ENCODE peak calls at places on chromosomes 13 and 19, in six cellular contexts. L, P, Z, Y, Q and H are unnamed samples.

GRCh38 chr13:47846886-47847285 is 154.2 kb downstream of the SUCLA2 start:
- DNase-seq in L (no peak), P (no peak), Z (no peak), Y (no peak), Q (no peak), H (no peak)

GRCh38 chr19:41359741-41360140 is 4.2 kb downstream of the B9D2 start:
- DNase-seq in L (no peak), P (no peak), Z (no peak), Y (no peak), Q (no peak), H (no peak)

GRCh38 chr13:50006426-50007135 is 8.7 kb upstream of the KCNRG start:
- DNase-seq in L (no peak), P (no peak), Z (no peak), Y (no peak), Q (no peak), H (no peak)

GRCh38 chr19:46624958-46625661 is at the start of gene PTGIR:
- DNase-seq in L (peak), P (peak), Z (peak), Y (no peak), Q (no peak), H (no peak)

GRCh38 chr19:9323557-9323918 is 441 bp upstream of the ZNF559 start:
- DNase-seq in L (peak), P (peak), Z (peak), Y (no peak), Q (peak), H (peak)

GRCh38 chr13:22049384-22049783 is 378.5 kb downstream of the FGF9 start:
- DNase-seq in L (no peak), P (no peak), Z (no peak), Y (no peak), Q (no peak), H (no peak)

GRCh38 chr13:51785592-51786424 is 18.2 kb downstream of the DHRS12 start:
- DNase-seq in L (no peak), P (no peak), Z (peak), Y (no peak), Q (peak), H (no peak)

GRCh38 chr19:48506138-48506733 is 5.4 kb downstream of the LMTK3 start:
- DNase-seq in L (no peak), P (no peak), Z (no peak), Y (no peak), Q (no peak), H (no peak)

GRCh38 chr19:34733266-34733825 is 697 bp upstream of the ZNF181 start:
- DNase-seq in L (peak), P (peak), Z (no peak), Y (no peak), Q (no peak), H (no peak)

GRCh38 chr13:114152285-114152645 is 19.8 kb upstream of the RASA3 start:
- DNase-seq in L (no peak), P (no peak), Z (no peak), Y (no peak), Q (no peak), H (no peak)

GRCh38 chr13:30718661-30719520 is 16.5 kb upstream of the ALOX5AP start:
- DNase-seq in L (no peak), P (no peak), Z (no peak), Y (no peak), Q (no peak), H (peak)

GRCh38 chr19:38024991-38025716 is 118.1 kb downstream of the SIPA1L3 start:
- DNase-seq in L (no peak), P (no peak), Z (no peak), Y (no peak), Q (no peak), H (no peak)

GRCh38 chr13:110448230-110448629 is 113.3 kb downstream of the RAB20 start:
- DNase-seq in L (no peak), P (no peak), Z (no peak), Y (no peak), Q (no peak), H (peak)

GRCh38 chr13:112752711-112753541 is 63.1 kb downstream of the ATP11A start:
- DNase-seq in L (no peak), P (no peak), Z (no peak), Y (no peak), Q (no peak), H (no peak)

GRCh38 chr19:49355890-49356289 is 6.3 kb downstream of the TEAD2 start:
- DNase-seq in L (no peak), P (no peak), Z (no peak), Y (no peak), Q (no peak), H (no peak)

GRCh38 chr19:51364200-51365106 is 1.7 kb downstream of the ETFB start:
- DNase-seq in L (no peak), P (no peak), Z (no peak), Y (no peak), Q (no peak), H (no peak)

GRCh38 chr13:25778808-25779207 is 273.0 kb downstream of the SHISA2 start:
- DNase-seq in L (no peak), P (no peak), Z (no peak), Y (no peak), Q (no peak), H (no peak)

GRCh38 chr13:37306778-37307544 is 201.5 kb upstream of the CSNK1A1L start:
- DNase-seq in L (no peak), P (no peak), Z (no peak), Y (no peak), Q (no peak), H (peak)

GRCh38 chr19:1865172-1866010 is 2.0 kb upstream of the KLF16 start:
- DNase-seq in L (peak), P (no peak), Z (no peak), Y (no peak), Q (no peak), H (no peak)

GRCh38 chr19:1862424-1863307 is 713 bp downstream of the KLF16 start:
- DNase-seq in L (peak), P (no peak), Z (no peak), Y (no peak), Q (peak), H (peak)

GRCh38 chr19:1863308-1863637 is at the start of gene KLF16:
- DNase-seq in L (no peak), P (no peak), Z (no peak), Y (no peak), Q (no peak), H (peak)

GRCh38 chr19:1863638-1864479 is 480 bp upstream of the KLF16 start:
- DNase-seq in L (peak), P (peak), Z (peak), Y (peak), Q (peak), H (peak)

DNA sequence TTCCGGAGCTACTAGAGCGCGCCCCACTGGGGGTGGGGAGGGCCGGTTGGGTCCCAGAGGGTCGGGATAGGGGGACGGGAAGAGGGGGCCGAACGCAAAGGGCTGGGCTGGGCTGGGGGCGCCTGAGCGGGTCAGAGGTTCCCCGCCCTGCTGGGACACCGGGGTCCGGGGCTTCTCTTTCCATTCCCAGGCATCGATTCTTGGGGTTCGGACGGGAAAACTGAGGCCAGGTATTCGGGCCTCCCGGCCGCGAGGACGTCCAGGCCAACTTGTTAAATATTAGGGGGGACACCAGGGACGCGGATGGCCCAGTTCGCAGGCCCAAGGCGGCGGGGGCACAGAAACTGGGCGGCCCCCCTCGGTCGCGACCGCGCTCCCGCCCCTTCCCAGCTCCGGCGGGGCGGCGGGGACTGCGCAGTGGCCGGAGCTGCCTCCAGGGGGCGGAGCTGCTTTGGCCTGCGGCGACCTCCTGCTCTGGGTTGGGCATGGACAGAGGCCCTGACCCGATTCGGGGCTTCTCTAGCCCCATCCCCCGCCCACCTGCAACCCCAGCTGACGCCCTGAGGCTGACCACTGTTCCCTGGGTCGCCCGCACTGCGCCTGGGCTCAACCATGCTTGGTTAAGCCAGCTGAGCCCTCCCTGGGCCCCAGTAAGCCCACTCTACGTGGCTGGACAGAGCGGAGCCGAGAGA is 1.2 kb upstream of the KLF16 start:
- DNase-seq in L (peak), P (no peak), Z (peak), Y (no peak), Q (peak), H (peak)
- TF ChIP-seq POLR2A in L (no peak), P (no peak), Z (peak), Y (peak), Q (peak), H (peak)

GRCh38 chr19:12885749-12886706 is 973 bp downstream of the KLF1 start:
- DNase-seq in L (no peak), P (no peak), Z (no peak), Y (no peak), Q (no peak), H (no peak)

GRCh38 chr19:12884627-12884925 is 2.4 kb downstream of the KLF1 start:
- DNase-seq in L (no peak), P (no peak), Z (no peak), Y (no peak), Q (no peak), H (no peak)

GRCh38 chr19:12884202-12884601 is 2.8 kb downstream of the KLF1 start:
- DNase-seq in L (no peak), P (no peak), Z (no peak), Y (no peak), Q (no peak), H (no peak)

GRCh38 chr19:12884926-12885748 is 1.9 kb downstream of the KLF1 start:
- DNase-seq in L (peak), P (peak), Z (peak), Y (peak), Q (peak), H (no peak)

GRCh38 chr19:12886943-12887747 is at the start of gene KLF1:
- DNase-seq in L (no peak), P (no peak), Z (no peak), Y (no peak), Q (no peak), H (no peak)
- TF ChIP-seq POLR2A in L (no peak), P (no peak), Z (no peak), Y (no peak), Q (no peak), H (no peak)

GRCh38 chr13:46124531-46124966 is 19.7 kb upstream of the CPB2 start:
- DNase-seq in L (no peak), P (no peak), Z (no peak), Y (no peak), Q (no peak), H (no peak)
- TF ChIP-seq POLR2A in L (no peak), P (no peak), Z (no peak), Y (no peak), Q (no peak), H (no peak)

DNA sequence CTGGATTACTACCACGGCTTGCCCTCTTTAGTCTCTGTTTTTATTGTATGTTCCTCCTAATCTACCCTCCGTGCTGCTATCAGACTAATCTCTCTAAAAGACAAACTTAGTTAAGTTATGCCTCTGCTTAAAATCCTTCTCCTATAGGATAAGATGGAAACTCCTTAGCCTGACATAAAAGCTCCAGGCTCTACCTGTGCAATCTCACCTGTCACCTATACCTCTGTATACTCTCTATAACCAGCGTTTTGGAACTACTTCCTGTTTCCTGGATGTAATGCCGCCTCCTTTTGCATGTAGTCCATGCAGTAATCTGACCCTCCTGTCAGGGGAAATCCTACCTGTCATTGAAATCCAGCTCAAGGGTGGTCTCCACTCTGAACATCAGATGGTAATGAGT is 41.2 kb downstream of the OLFM4 start:
- DNase-seq in L (no peak), P (no peak), Z (no peak), Y (no peak), Q (no peak), H (no peak)
- TF ChIP-seq POLR2A in L (no peak), P (no peak), Z (no peak), Y (no peak), Q (no peak), H (no peak)

GRCh38 chr19:12722566-12723382 is 958 bp downstream of the TNPO2 start:
- DNase-seq in L (peak), P (peak), Z (peak), Y (peak), Q (peak), H (peak)
- TF ChIP-seq POLR2A in L (no peak), P (no peak), Z (peak), Y (peak), Q (peak), H (peak)